ENCODE peak calls at places on chromosomes 13 and 19, in four cellular contexts. G is GM12878, J is A549, F is HepG2. O is an unnamed sample.

GRCh38 chr19:55197531-55197930 is 11.8 kb downstream of the PTPRH start:
- DNase-seq in G (no peak), J (peak; percentile 63), F (no peak), O (no peak)

GRCh38 chr19:28457620-28458019 is 755.3 kb downstream of the UQCRFS1 start:
- DNase-seq in J (no peak), F (no peak), G (no peak), O (no peak)

GRCh38 chr19:17455711-17456123 is 5.0 kb downstream of the NXNL1 start:
- DNase-seq in J (no peak), F (no peak), G (no peak), O (no peak)

GRCh38 chr13:39159393-39159792 is 121.1 kb downstream of the NHLRC3 start:
- DNase-seq in J (no peak), F (no peak), G (no peak), O (no peak)

GRCh38 chr13:74554581-74555290 is 420.5 kb upstream of the KLF12 start:
- DNase-seq in F (no peak), G (no peak), J (no peak), O (no peak)

GRCh38 chr19:29268721-29269483 is 56.0 kb upstream of the UQCRFS1 start:
- DNase-seq in J (no peak), G (no peak), F (no peak), O (no peak)

GRCh38 chr19:6424190-6424938 is at the start of gene KHSRP:
- DNase-seq in G (no peak), J (no peak), F (no peak), O (peak; percentile 90)

GRCh38 chr19:39112338-39112890 is 13.2 kb upstream of the PAK4 start:
- DNase-seq in G (no peak), J (peak; percentile 96), F (no peak), O (no peak)

GRCh38 chr13:73224708-73225107 is 165.9 kb downstream of the KLF5 start:
- DNase-seq in G (no peak), J (no peak), F (no peak), O (no peak)

GRCh38 chr13:113297370-113297871 is 382 bp downstream of the LAMP1 start:
- DNase-seq in J (no peak), F (no peak), G (no peak), O (peak; percentile 59)

GRCh38 chr13:52405767-52406494 is at the start of gene THSD1:
- DNase-seq in F (no peak), G (no peak), J (peak; percentile 54), O (no peak)

GRCh38 chr19:36528194-36528920 is at the start of gene ZNF260:
- DNase-seq in J (peak; percentile 99), F (peak; percentile 95), G (peak; percentile 79), O (peak; percentile 92)

GRCh38 chr13:113882266-113882627 is 18.4 kb upstream of the GAS6 start:
- DNase-seq in G (no peak), F (no peak), J (no peak), O (no peak)

GRCh38 chr19:53101518-53101917 is 1.7 kb downstream of the ZNF160 start:
- DNase-seq in G (no peak), F (no peak), J (no peak), O (peak; percentile 45)

GRCh38 chr19:50252111-50252886 is 48.9 kb downstream of the MYH14 start:
- DNase-seq in F (no peak), J (peak; percentile 58), G (no peak), O (peak; percentile 56)

GRCh38 chr13:46948338-46948737 is 51.5 kb upstream of the HTR2A start:
- DNase-seq in G (no peak), J (no peak), F (no peak), O (no peak)

GRCh38 chr19:8097681-8098567 is 45.4 kb downstream of the CCL25 start:
- DNase-seq in J (no peak), F (no peak), G (no peak), O (no peak)

GRCh38 chr13:100039740-100040139 is 49.2 kb upstream of the PCCA start:
- DNase-seq in G (no peak), F (peak; percentile 80), J (peak; percentile 61), O (no peak)

GRCh38 chr13:91017031-91017668 is 330.3 kb upstream of the MIR17HG start:
- DNase-seq in J (peak; percentile 53), G (peak; percentile 9), F (no peak), O (peak; percentile 98)

GRCh38 chr13:79128158-79128557 is 277.9 kb downstream of the RBM26 start:
- DNase-seq in J (peak; percentile 9), F (peak; percentile 2), G (peak; percentile 13), O (no peak)

GRCh38 chr19:38290631-38291147 is 13.4 kb upstream of the C19orf33 start:
- DNase-seq in G (no peak), J (peak; percentile 61), F (no peak), O (no peak)

GRCh38 chr13:41384749-41385503 is 72.4 kb upstream of the RGCC start:
- DNase-seq in F (no peak), G (no peak), J (peak; percentile 2), O (no peak)

GRCh38 chr19:3268326-3268725 is 43.9 kb downstream of the CELF5 start:
- DNase-seq in G (no peak), F (no peak), J (no peak), O (no peak)

GRCh38 chr13:109000207-109000606 is 370.8 kb downstream of the MYO16 start:
- DNase-seq in J (no peak), F (no peak), G (no peak), O (no peak)

GRCh38 chr19:6735181-6735891 is 2.0 kb downstream of the GPR108 start:
- DNase-seq in G (no peak), F (no peak), J (no peak), O (no peak)

GRCh38 chr19:4521170-4521887 is 3.0 kb upstream of the PLIN4 start:
- DNase-seq in F (peak; percentile 60), J (no peak), G (no peak), O (no peak)

GRCh38 chr19:55273978-55274707 is 5.8 kb downstream of the HSPBP1 start:
- DNase-seq in G (no peak), J (no peak), F (no peak), O (no peak)

GRCh38 chr19:11164879-11165406 is 9.4 kb upstream of the SPC24 start:
- DNase-seq in G (no peak), J (no peak), F (no peak), O (no peak)

GRCh38 chr13:34591163-34591562 is 350.9 kb upstream of the NBEA start:
- DNase-seq in J (no peak), F (no peak), G (no peak), O (no peak)

GRCh38 chr19:16613841-16614240 is 14.2 kb downstream of the MED26 start:
- DNase-seq in G (no peak), F (no peak), J (no peak), O (no peak)

GRCh38 chr19:29499921-29500590 is 25.7 kb upstream of the VSTM2B start:
- DNase-seq in F (no peak), G (no peak), J (no peak), O (no peak)

GRCh38 chr13:51618626-51619025 is 34.4 kb downstream of the WDFY2 start:
- DNase-seq in G (no peak), F (no peak), J (no peak), O (no peak)

GRCh38 chr19:55688422-55689218 is 13.6 kb downstream of the EPN1 start:
- DNase-seq in J (no peak), F (no peak), G (no peak), O (peak; percentile 71)

DNA sequence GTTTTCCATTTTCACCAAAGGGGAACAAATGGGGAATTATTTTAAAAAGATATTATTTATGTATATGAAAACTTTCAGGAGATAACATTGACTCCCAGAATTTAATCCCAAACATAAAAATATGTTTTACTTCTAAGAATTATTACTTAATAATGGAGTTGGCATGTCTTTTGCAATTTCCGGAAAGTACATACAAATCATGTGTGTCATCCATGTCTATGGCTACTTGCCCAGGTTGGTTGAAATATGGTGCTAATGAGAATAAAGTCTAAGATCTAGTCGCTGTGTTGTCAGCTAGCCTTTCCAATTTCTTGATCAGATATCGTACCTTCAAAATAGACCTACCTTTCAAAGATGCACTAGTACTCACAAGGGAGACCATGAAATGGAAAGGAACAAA is 1003.2 kb upstream of the PCDH20 start:
- DNase-seq in F (no peak), G (no peak), J (no peak), O (no peak)
- TF ChIP-seq CHD4 in F (no peak), G (no peak), J (no peak), O (no peak)

GRCh38 chr19:45347570-45348366 is 7.2 kb downstream of the KLC3 start:
- DNase-seq in G (no peak), F (no peak), J (no peak), O (no peak)

GRCh38 chr19:45348367-45349125 is 8.0 kb downstream of the KLC3 start:
- DNase-seq in G (no peak), F (no peak), J (no peak), O (no peak)

GRCh38 chr19:45344621-45345505 is 4.3 kb downstream of the KLC3 start:
- DNase-seq in F (no peak), J (no peak), G (no peak), O (no peak)

GRCh38 chr19:45345506-45345860 is 4.9 kb downstream of the KLC3 start:
- DNase-seq in J (no peak), G (no peak), F (no peak), O (no peak)

GRCh38 chr19:45346449-45346848 is 5.9 kb downstream of the KLC3 start:
- DNase-seq in F (peak; percentile 24), G (no peak), J (no peak), O (peak; percentile 52)
- TF ChIP-seq CTCF in F (peak; percentile 63), G (no peak), J (no peak), O (peak; percentile 34)

DNA sequence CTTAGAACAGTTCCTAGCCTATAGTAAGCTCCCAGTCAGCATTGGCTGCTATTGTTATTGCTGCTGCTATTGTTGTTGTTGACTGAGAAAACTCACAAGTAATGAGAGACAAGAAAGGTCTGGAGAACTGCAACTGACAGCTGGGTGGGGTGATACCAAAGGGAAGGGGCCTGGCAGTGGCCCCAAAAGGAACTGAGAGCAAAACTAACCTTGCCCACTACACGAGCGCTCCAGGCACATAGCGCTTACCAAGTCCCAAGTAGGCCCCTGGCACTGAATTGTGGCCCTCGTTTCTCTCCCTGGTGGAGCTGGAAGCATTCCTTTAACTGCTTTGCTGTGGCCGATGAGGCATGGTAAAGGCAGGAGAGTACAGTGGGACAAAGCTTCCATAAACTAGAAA is 59.7 kb downstream of the KCTD12 start:
- DNase-seq in F (no peak), J (no peak), G (no peak), O (no peak)
- TF ChIP-seq MAX in F (no peak), J (no peak), G (no peak), O (no peak)

GRCh38 chr19:46546194-46546896 is 50.7 kb upstream of the PNMA8B start:
- DNase-seq in J (peak; percentile 61), F (peak; percentile 30), G (no peak), O (peak; percentile 76)
- TF ChIP-seq CHD4 in J (no peak), F (no peak), G (no peak), O (no peak)

DNA sequence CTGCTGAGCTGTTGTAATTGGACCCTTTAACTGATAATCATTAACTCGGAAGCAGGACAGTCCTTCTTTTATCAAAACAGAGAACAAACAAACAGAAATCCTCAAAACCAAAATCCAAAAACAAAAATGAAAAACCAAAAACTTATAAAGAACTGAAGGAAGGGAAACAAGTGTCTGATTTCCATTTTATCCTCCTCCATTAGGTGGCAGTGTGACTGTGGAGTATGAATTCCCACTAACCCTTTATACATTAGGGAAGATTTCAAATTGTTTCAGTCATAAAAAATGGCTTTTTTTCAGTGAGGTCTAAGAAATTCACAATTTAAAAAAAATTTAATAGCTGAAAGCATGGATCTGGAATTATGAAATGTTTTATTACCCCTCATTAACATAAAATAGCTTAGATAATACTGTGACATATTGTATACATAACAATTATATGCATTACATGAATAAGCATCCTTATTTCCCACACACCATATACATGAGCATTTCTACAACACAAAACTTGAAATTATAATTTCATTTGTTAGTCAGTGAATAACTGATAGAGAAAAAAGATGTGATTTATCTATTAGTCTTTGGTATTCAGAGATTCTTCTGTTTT is 1074.3 kb upstream of the PCDH9 start:
- DNase-seq in F (peak; percentile 43), G (no peak), J (peak; percentile 44), O (peak; percentile 4)
- TF ChIP-seq CTCF in F (peak; percentile 69), G (peak; percentile 60), J (peak; percentile 57), O (no peak)

GRCh38 chr19:42028304-42029216 is 34.5 kb upstream of the ATP1A3 start:
- DNase-seq in J (peak; percentile 56), G (no peak), F (no peak), O (peak; percentile 70)
- TF ChIP-seq MAX in J (no peak), G (no peak), F (no peak), O (no peak)